ENCODE peak calls at places on chromosome 17, in nine cellular contexts. One of them, this sample, is unnamed.
A peak's percentile ranks its signal among the peaks of the same experiment; 100 is the strongest.

GRCh38 chr17:45930420-45930951 is 36.1 kb downstream of the MAPT start:
- DNase-seq in AG09319: no peak
- DNase-seq in stimulated activated CD4-positive, alpha-beta T cell treated with anti-CD3 and anti-CD28 coated beads, Interleukin-12 subunit alpha, Interleukin-12 subunit beta, amount 100 ng/mL, for 24 hours: no peak
- DNase-seq in T-helper 1 cell: no peak
- DNase-seq in fibroblast of mammary gland: no peak
- DNase-seq in Calu3: no peak
- DNase-seq in tibial artery: no peak
- DNase-seq in activated CD4-positive, alpha-beta T cell treated with anti-CD3 and anti-CD28 coated beads, Interleukin-2, amount 50 U/mL, for 4 hours: no peak
- DNase-seq in stimulated activated CD8-positive, alpha-beta memory T cell treated with anti-CD3 and anti-CD28 coated beads, Interleukin-4, amount 100 ng/mL, for 48 hours: no peak
- DNase-seq in this sample: no peak

GRCh38 chr17:83195330-83196087 is 116.1 kb downstream of the METRNL start:
- DNase-seq in AG09319: peak; percentile 52
- DNase-seq in stimulated activated CD4-positive, alpha-beta T cell treated with anti-CD3 and anti-CD28 coated beads, Interleukin-12 subunit alpha, Interleukin-12 subunit beta, amount 100 ng/mL, for 24 hours: no peak
- DNase-seq in T-helper 1 cell: no peak
- DNase-seq in fibroblast of mammary gland: peak; percentile 73
- DNase-seq in Calu3: no peak
- DNase-seq in tibial artery: peak; percentile 79
- DNase-seq in activated CD4-positive, alpha-beta T cell treated with anti-CD3 and anti-CD28 coated beads, Interleukin-2, amount 50 U/mL, for 4 hours: no peak
- DNase-seq in stimulated activated CD8-positive, alpha-beta memory T cell treated with anti-CD3 and anti-CD28 coated beads, Interleukin-4, amount 100 ng/mL, for 48 hours: no peak
- DNase-seq in this sample: no peak

GRCh38 chr17:77086433-77087010 is 54.2 kb upstream of the SEC14L1 start:
- DNase-seq in AG09319: peak; percentile 47
- DNase-seq in stimulated activated CD4-positive, alpha-beta T cell treated with anti-CD3 and anti-CD28 coated beads, Interleukin-12 subunit alpha, Interleukin-12 subunit beta, amount 100 ng/mL, for 24 hours: peak; percentile 88
- DNase-seq in T-helper 1 cell: peak; percentile 60
- DNase-seq in fibroblast of mammary gland: peak; percentile 74
- DNase-seq in Calu3: peak; percentile 96
- DNase-seq in tibial artery: peak; percentile 91
- DNase-seq in activated CD4-positive, alpha-beta T cell treated with anti-CD3 and anti-CD28 coated beads, Interleukin-2, amount 50 U/mL, for 4 hours: peak; percentile 77
- DNase-seq in stimulated activated CD8-positive, alpha-beta memory T cell treated with anti-CD3 and anti-CD28 coated beads, Interleukin-4, amount 100 ng/mL, for 48 hours: peak; percentile 97
- DNase-seq in this sample: peak; percentile 68

GRCh38 chr17:9409026-9409425 is 166.6 kb downstream of the STX8 start:
- DNase-seq in AG09319: no peak
- DNase-seq in stimulated activated CD4-positive, alpha-beta T cell treated with anti-CD3 and anti-CD28 coated beads, Interleukin-12 subunit alpha, Interleukin-12 subunit beta, amount 100 ng/mL, for 24 hours: no peak
- DNase-seq in T-helper 1 cell: no peak
- DNase-seq in fibroblast of mammary gland: no peak
- DNase-seq in Calu3: no peak
- DNase-seq in tibial artery: no peak
- DNase-seq in activated CD4-positive, alpha-beta T cell treated with anti-CD3 and anti-CD28 coated beads, Interleukin-2, amount 50 U/mL, for 4 hours: no peak
- DNase-seq in stimulated activated CD8-positive, alpha-beta memory T cell treated with anti-CD3 and anti-CD28 coated beads, Interleukin-4, amount 100 ng/mL, for 48 hours: no peak
- DNase-seq in this sample: no peak

GRCh38 chr17:8151120-8151640 is 1.0 kb downstream of the PER1 start:
- DNase-seq in AG09319: peak; percentile 77
- DNase-seq in stimulated activated CD4-positive, alpha-beta T cell treated with anti-CD3 and anti-CD28 coated beads, Interleukin-12 subunit alpha, Interleukin-12 subunit beta, amount 100 ng/mL, for 24 hours: peak; percentile 85
- DNase-seq in T-helper 1 cell: peak; percentile 90
- DNase-seq in fibroblast of mammary gland: peak; percentile 91
- DNase-seq in Calu3: no peak
- DNase-seq in tibial artery: peak; percentile 89
- DNase-seq in activated CD4-positive, alpha-beta T cell treated with anti-CD3 and anti-CD28 coated beads, Interleukin-2, amount 50 U/mL, for 4 hours: peak; percentile 83
- DNase-seq in stimulated activated CD8-positive, alpha-beta memory T cell treated with anti-CD3 and anti-CD28 coated beads, Interleukin-4, amount 100 ng/mL, for 48 hours: peak; percentile 92
- DNase-seq in this sample: peak; percentile 76

GRCh38 chr17:7084058-7084457 is 4.0 kb upstream of the CLEC10A start:
- DNase-seq in AG09319: no peak
- DNase-seq in stimulated activated CD4-positive, alpha-beta T cell treated with anti-CD3 and anti-CD28 coated beads, Interleukin-12 subunit alpha, Interleukin-12 subunit beta, amount 100 ng/mL, for 24 hours: no peak
- DNase-seq in T-helper 1 cell: no peak
- DNase-seq in fibroblast of mammary gland: peak; percentile 16
- DNase-seq in Calu3: no peak
- DNase-seq in tibial artery: no peak
- DNase-seq in activated CD4-positive, alpha-beta T cell treated with anti-CD3 and anti-CD28 coated beads, Interleukin-2, amount 50 U/mL, for 4 hours: no peak
- DNase-seq in stimulated activated CD8-positive, alpha-beta memory T cell treated with anti-CD3 and anti-CD28 coated beads, Interleukin-4, amount 100 ng/mL, for 48 hours: no peak
- DNase-seq in this sample: no peak

GRCh38 chr17:12665263-12666210 is at the start of gene MYOCD:
- DNase-seq in AG09319: no peak
- DNase-seq in stimulated activated CD4-positive, alpha-beta T cell treated with anti-CD3 and anti-CD28 coated beads, Interleukin-12 subunit alpha, Interleukin-12 subunit beta, amount 100 ng/mL, for 24 hours: no peak
- DNase-seq in T-helper 1 cell: no peak
- DNase-seq in fibroblast of mammary gland: no peak
- DNase-seq in Calu3: peak; percentile 18
- DNase-seq in tibial artery: peak; percentile 37
- DNase-seq in activated CD4-positive, alpha-beta T cell treated with anti-CD3 and anti-CD28 coated beads, Interleukin-2, amount 50 U/mL, for 4 hours: no peak
- DNase-seq in stimulated activated CD8-positive, alpha-beta memory T cell treated with anti-CD3 and anti-CD28 coated beads, Interleukin-4, amount 100 ng/mL, for 48 hours: no peak
- DNase-seq in this sample: no peak

GRCh38 chr17:41563607-41564006 is 8.3 kb downstream of the KRT9 start:
- DNase-seq in AG09319: no peak
- DNase-seq in stimulated activated CD4-positive, alpha-beta T cell treated with anti-CD3 and anti-CD28 coated beads, Interleukin-12 subunit alpha, Interleukin-12 subunit beta, amount 100 ng/mL, for 24 hours: no peak
- DNase-seq in T-helper 1 cell: no peak
- DNase-seq in fibroblast of mammary gland: no peak
- DNase-seq in Calu3: no peak
- DNase-seq in tibial artery: no peak
- DNase-seq in activated CD4-positive, alpha-beta T cell treated with anti-CD3 and anti-CD28 coated beads, Interleukin-2, amount 50 U/mL, for 4 hours: no peak
- DNase-seq in stimulated activated CD8-positive, alpha-beta memory T cell treated with anti-CD3 and anti-CD28 coated beads, Interleukin-4, amount 100 ng/mL, for 48 hours: no peak
- DNase-seq in this sample: no peak

This sample was measured in NK-92 treated with Interleukin-12 subunit alpha and Interleukin-12 subunit beta, amount 100 ng/mL, for 24 hours.